ENCODE peak calls at places on chromosomes 16 and 17, in nine cellular contexts. H is PC-9; L is aorta; D is naive thymus-derived CD4-positive, alpha-beta T cell; I is esophagus muscularis mucosa; Q is adipocyte; K is mucosa of descending colon; Y is CD4-positive, CD25-positive, alpha-beta regulatory T cell; U is cardiac fibroblast. N is an unnamed sample.

GRCh38 chr16:88781140-88782077 is 3.6 kb downstream of the PIEZO1 start:
- DNase-seq in H (no peak), L (no peak), D (peak; percentile 58), I (no peak), Q (no peak), K (peak; percentile 64), Y (peak; percentile 71), U (no peak), N (no peak)

GRCh38 chr17:17380156-17380925 is 77.2 kb downstream of the NT5M start:
- DNase-seq in H (peak; percentile 17), L (peak; percentile 35), D (no peak), I (no peak), Q (no peak), K (no peak), Y (no peak), U (no peak), N (no peak)

GRCh38 chr17:73550561-73550960 is 93.7 kb downstream of the SDK2 start:
- DNase-seq in H (no peak), L (no peak), D (no peak), I (no peak), Q (no peak), K (no peak), Y (no peak), U (no peak), N (no peak)

GRCh38 chr16:945271-946047 is 25.3 kb downstream of the LMF1 start:
- DNase-seq in H (no peak), L (peak; percentile 42), D (no peak), I (no peak), Q (no peak), K (no peak), Y (no peak), U (no peak), N (no peak)

GRCh38 chr17:75288784-75289121 is 480 bp downstream of the SLC25A19 start:
- DNase-seq in H (peak; percentile 57), L (no peak), D (no peak), I (no peak), Q (no peak), K (peak; percentile 65), Y (no peak), U (no peak), N (peak; percentile 73)

GRCh38 chr16:85293899-85294642 is 181.8 kb upstream of the CIBAR2 start:
- DNase-seq in H (no peak), L (no peak), D (no peak), I (no peak), Q (no peak), K (no peak), Y (no peak), U (no peak), N (no peak)

GRCh38 chr17:31484821-31485220 is 93.3 kb downstream of the RAB11FIP4 start:
- DNase-seq in H (no peak), L (no peak), D (no peak), I (no peak), Q (no peak), K (no peak), Y (no peak), U (no peak), N (no peak)

GRCh38 chr17:68491864-68492263 is 20.4 kb upstream of the PRKAR1A start:
- DNase-seq in H (no peak), L (no peak), D (no peak), I (no peak), Q (no peak), K (peak; percentile 63), Y (no peak), U (no peak), N (no peak)

GRCh38 chr17:36978810-36979584 is 30.2 kb downstream of the AATF start:
- DNase-seq in H (no peak), L (no peak), D (no peak), I (no peak), Q (no peak), K (no peak), Y (no peak), U (peak; percentile 8), N (no peak)

GRCh38 chr17:48181653-48182052 is 74.1 kb downstream of the SNX11 start:
- DNase-seq in H (no peak), L (no peak), D (no peak), I (no peak), Q (no peak), K (peak; percentile 32), Y (no peak), U (peak; percentile 36), N (peak; percentile 67)

GRCh38 chr16:79982356-79982755 is 381.8 kb upstream of the MAF start:
- DNase-seq in H (no peak), L (no peak), D (no peak), I (no peak), Q (no peak), K (no peak), Y (no peak), U (no peak), N (no peak)

GRCh38 chr17:82983510-82984248 is 95.7 kb upstream of the METRNL start:
- DNase-seq in H (no peak), L (no peak), D (no peak), I (peak; percentile 34), Q (no peak), K (no peak), Y (no peak), U (no peak), N (no peak)

GRCh38 chr17:78234261-78234865 is 2.9 kb downstream of the TMEM235 start:
- DNase-seq in H (no peak), L (no peak), D (no peak), I (no peak), Q (no peak), K (no peak), Y (no peak), U (no peak), N (no peak)

GRCh38 chr17:37774508-37774907 is 29.6 kb upstream of the HNF1B start:
- DNase-seq in H (no peak), L (no peak), D (no peak), I (no peak), Q (no peak), K (no peak), Y (peak; percentile 2), U (no peak), N (no peak)

GRCh38 chr16:67560827-67561342 is 1.4 kb upstream of the CTCF start:
- DNase-seq in H (no peak), L (peak; percentile 9), D (no peak), I (no peak), Q (no peak), K (peak; percentile 5), Y (no peak), U (no peak), N (no peak)
- H3K4me3 ChIP-seq in H (peak overlapping the region; percentile 61), L (no peak overlapping the region), D (peak overlapping the region; percentile 72), I (no peak overlapping the region), Q (peak overlapping the region; percentile 82), K (no peak overlapping the region), Y (peak overlapping the region; percentile 83), U (no peak overlapping the region), N (peak overlapping the region; percentile 100)

DNA sequence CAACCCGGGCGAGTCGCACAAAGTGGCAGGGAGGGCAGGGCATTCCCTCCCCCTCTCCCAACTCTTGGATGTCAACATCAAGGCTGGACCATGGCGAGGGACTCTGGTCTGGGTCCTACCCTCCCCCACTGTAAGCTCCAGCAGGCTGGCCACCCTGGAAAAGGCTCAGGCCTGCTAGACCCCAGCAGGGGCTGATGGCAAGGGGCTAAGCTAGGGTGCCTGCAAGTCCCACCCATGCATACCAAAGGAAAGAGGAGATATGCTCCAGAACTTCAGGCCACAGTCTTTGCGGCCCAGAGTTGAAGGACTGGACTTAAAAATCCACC is 19.9 kb downstream of the ST3GAL2 start:
- DNase-seq in H (no peak), L (no peak), D (no peak), I (no peak), Q (no peak), K (no peak), Y (no peak), U (no peak), N (no peak)
- H3K4me3 ChIP-seq in H (no peak overlapping the region), L (no peak overlapping the region), D (peak overlapping the region; percentile 2), I (no peak overlapping the region), Q (no peak overlapping the region), K (no peak overlapping the region), Y (peak overlapping the region; percentile 41), U (no peak overlapping the region), N (no peak overlapping the region)

GRCh38 chr16:78852236-78852635 is 748.3 kb downstream of the MAF start:
- DNase-seq in H (no peak), L (no peak), D (no peak), I (no peak), Q (no peak), K (no peak), Y (no peak), U (no peak), N (no peak)
- H3K4me3 ChIP-seq in H (no peak overlapping the region), L (no peak overlapping the region), D (no peak overlapping the region), I (no peak overlapping the region), Q (no peak overlapping the region), K (no peak overlapping the region), Y (no peak overlapping the region), U (no peak overlapping the region), N (no peak overlapping the region)

GRCh38 chr16:13425840-13426239 is 494.1 kb upstream of the ERCC4 start:
- DNase-seq in H (no peak), L (no peak), D (no peak), I (no peak), Q (no peak), K (no peak), Y (no peak), U (no peak), N (no peak)
- H3K4me3 ChIP-seq in H (no peak overlapping the region), L (no peak overlapping the region), D (no peak overlapping the region), I (no peak overlapping the region), Q (no peak overlapping the region), K (no peak overlapping the region), Y (no peak overlapping the region), U (no peak overlapping the region), N (no peak overlapping the region)

GRCh38 chr17:72077326-72077960 is 43.4 kb upstream of the SOX9 start:
- DNase-seq in H (peak; percentile 55), L (no peak), D (no peak), I (no peak), Q (no peak), K (no peak), Y (no peak), U (no peak), N (no peak)

GRCh38 chr17:72079700-72080099 is 41.1 kb upstream of the SOX9 start:
- DNase-seq in H (no peak), L (no peak), D (no peak), I (no peak), Q (no peak), K (no peak), Y (no peak), U (no peak), N (no peak)

GRCh38 chr17:72071330-72071729 is 49.5 kb upstream of the SOX9 start:
- DNase-seq in H (no peak), L (no peak), D (no peak), I (no peak), Q (no peak), K (no peak), Y (no peak), U (no peak), N (no peak)

GRCh38 chr17:72076678-72077030 is 44.2 kb upstream of the SOX9 start:
- DNase-seq in H (no peak), L (no peak), D (no peak), I (no peak), Q (no peak), K (no peak), Y (no peak), U (no peak), N (no peak)

GRCh38 chr17:72075995-72076677 is 44.7 kb upstream of the SOX9 start:
- DNase-seq in H (no peak), L (no peak), D (no peak), I (no peak), Q (no peak), K (no peak), Y (no peak), U (no peak), N (no peak)
- H3K4me3 ChIP-seq in H (no peak overlapping the region), L (no peak overlapping the region), D (no peak overlapping the region), I (no peak overlapping the region), Q (no peak overlapping the region), K (no peak overlapping the region), Y (no peak overlapping the region), U (no peak overlapping the region), N (no peak overlapping the region)

N was measured in Caco-2.